ENCODE peak calls at places on chromosomes 13 and 19, in nine cellular contexts. A, O, I, K, F, Q, P, H and G are unnamed samples.
A peak's percentile ranks its signal among the peaks of the same experiment; 100 is the strongest.

GRCh38 chr19:10760268-10760944 is 42.5 kb downstream of the DNM2 start:
- DNase-seq in A (peak; percentile 63), O (no peak), I (no peak), K (no peak), F (no peak), Q (peak; percentile 41), P (no peak), H (peak; percentile 36), G (peak; percentile 67)

GRCh38 chr13:22744688-22745452 is 435.9 kb upstream of the SGCG start:
- DNase-seq in A (no peak), O (no peak), I (no peak), K (no peak), F (no peak), Q (no peak), P (no peak), H (no peak), G (no peak)

GRCh38 chr13:60051754-60052153 is 112.0 kb downstream of the DIAPH3 start:
- DNase-seq in A (no peak), O (no peak), I (no peak), K (no peak), F (no peak), Q (no peak), P (no peak), H (no peak), G (no peak)

GRCh38 chr19:42048992-42049391 is 21.0 kb downstream of the GRIK5 start:
- DNase-seq in A (no peak), O (no peak), I (no peak), K (no peak), F (no peak), Q (no peak), P (no peak), H (no peak), G (no peak)

GRCh38 chr19:16118489-16119033 is 6.9 kb downstream of the RAB8A start:
- DNase-seq in A (no peak), O (no peak), I (no peak), K (peak; percentile 52), F (no peak), Q (peak; percentile 38), P (no peak), H (no peak), G (no peak)

GRCh38 chr13:99975626-99976025 is 4.1 kb upstream of the ZIC5 start:
- DNase-seq in A (no peak), O (no peak), I (no peak), K (peak; percentile 10), F (no peak), Q (no peak), P (no peak), H (no peak), G (no peak)

GRCh38 chr13:74206061-74206561 is 71.9 kb upstream of the KLF12 start:
- DNase-seq in A (peak; percentile 70), O (no peak), I (no peak), K (no peak), F (no peak), Q (no peak), P (no peak), H (no peak), G (peak; percentile 94)

GRCh38 chr13:51923983-51924539 is 62.3 kb downstream of the CCDC70 start:
- DNase-seq in A (peak; percentile 33), O (no peak), I (no peak), K (peak; percentile 25), F (no peak), Q (peak; percentile 19), P (no peak), H (no peak), G (no peak)

GRCh38 chr13:45564108-45564507 is 51.4 kb downstream of the ERICH6B start:
- DNase-seq in A (peak; percentile 59), O (no peak), I (no peak), K (no peak), F (no peak), Q (no peak), P (no peak), H (no peak), G (peak; percentile 85)

GRCh38 chr13:38417727-38418126 is 68.1 kb downstream of the UFM1 start:
- DNase-seq in A (peak; percentile 61), O (no peak), I (no peak), K (no peak), F (no peak), Q (peak; percentile 2), P (no peak), H (no peak), G (no peak)

GRCh38 chr13:65789815-65790214 is 1440.3 kb downstream of the PCDH9 start:
- DNase-seq in A (peak; percentile 49), O (no peak), I (no peak), K (no peak), F (no peak), Q (no peak), P (no peak), H (no peak), G (peak; percentile 17)